ENCODE peak calls at places on chromosomes 12 and 14, in eight cellular contexts. One of them, this sample, is unnamed.

GRCh38 chr12:55516391-55516790 is 24.2 kb downstream of the OR6C68 start:
- DNase-seq in H9: no peak
- DNase-seq in WTC11: no peak
- DNase-seq in chondrocyte: no peak
- DNase-seq in stomach: no peak
- DNase-seq in GM10248: no peak
- DNase-seq in activated CD8-positive, alpha-beta T cell treated with anti-CD3 and anti-CD28 coated beads for 36 hours: no peak
- DNase-seq in GM13977: no peak
- DNase-seq in this sample: no peak

GRCh38 chr12:117486840-117487659 is 125.6 kb upstream of the NOS1 start:
- DNase-seq in H9: no peak
- DNase-seq in WTC11: no peak
- DNase-seq in chondrocyte: no peak
- DNase-seq in stomach: peak
- DNase-seq in GM10248: no peak
- DNase-seq in activated CD8-positive, alpha-beta T cell treated with anti-CD3 and anti-CD28 coated beads for 36 hours: no peak
- DNase-seq in GM13977: no peak
- DNase-seq in this sample: no peak

GRCh38 chr14:64698899-64699298 is 5.3 kb upstream of the PLEKHG3 start:
- DNase-seq in H9: no peak
- DNase-seq in WTC11: no peak
- DNase-seq in chondrocyte: no peak
- DNase-seq in stomach: peak
- DNase-seq in GM10248: no peak
- DNase-seq in activated CD8-positive, alpha-beta T cell treated with anti-CD3 and anti-CD28 coated beads for 36 hours: no peak
- DNase-seq in GM13977: no peak
- DNase-seq in this sample: no peak

GRCh38 chr14:78975734-78976133 is 805.6 kb downstream of the NRXN3 start:
- DNase-seq in H9: no peak
- DNase-seq in WTC11: no peak
- DNase-seq in chondrocyte: no peak
- DNase-seq in stomach: no peak
- DNase-seq in GM10248: no peak
- DNase-seq in activated CD8-positive, alpha-beta T cell treated with anti-CD3 and anti-CD28 coated beads for 36 hours: no peak
- DNase-seq in GM13977: no peak
- DNase-seq in this sample: no peak

GRCh38 chr12:52521581-52522266 is 1.5 kb upstream of the KRT5 start:
- DNase-seq in H9: peak
- DNase-seq in WTC11: no peak
- DNase-seq in chondrocyte: no peak
- DNase-seq in stomach: no peak
- DNase-seq in GM10248: no peak
- DNase-seq in activated CD8-positive, alpha-beta T cell treated with anti-CD3 and anti-CD28 coated beads for 36 hours: no peak
- DNase-seq in GM13977: no peak
- DNase-seq in this sample: no peak

GRCh38 chr14:54533100-54533499 is 23.4 kb downstream of the CGRRF1 start:
- DNase-seq in H9: no peak
- DNase-seq in WTC11: no peak
- DNase-seq in chondrocyte: no peak
- DNase-seq in stomach: no peak
- DNase-seq in GM10248: no peak
- DNase-seq in activated CD8-positive, alpha-beta T cell treated with anti-CD3 and anti-CD28 coated beads for 36 hours: no peak
- DNase-seq in GM13977: no peak
- DNase-seq in this sample: no peak

GRCh38 chr12:22318122-22318737 is 16.3 kb downstream of the ST8SIA1 start:
- DNase-seq in H9: no peak
- DNase-seq in WTC11: no peak
- DNase-seq in chondrocyte: no peak
- DNase-seq in stomach: no peak
- DNase-seq in GM10248: no peak
- DNase-seq in activated CD8-positive, alpha-beta T cell treated with anti-CD3 and anti-CD28 coated beads for 36 hours: no peak
- DNase-seq in GM13977: no peak
- DNase-seq in this sample: no peak

GRCh38 chr12:61538951-61539350 is 721.3 kb upstream of the USP15 start:
- DNase-seq in H9: no peak
- DNase-seq in WTC11: peak
- DNase-seq in chondrocyte: no peak
- DNase-seq in stomach: no peak
- DNase-seq in GM10248: no peak
- DNase-seq in activated CD8-positive, alpha-beta T cell treated with anti-CD3 and anti-CD28 coated beads for 36 hours: no peak
- DNase-seq in GM13977: no peak
- DNase-seq in this sample: no peak

GRCh38 chr12:3313655-3314305 is 177.2 kb upstream of the PRMT8 start:
- DNase-seq in H9: peak
- DNase-seq in WTC11: peak
- DNase-seq in chondrocyte: no peak
- DNase-seq in stomach: no peak
- DNase-seq in GM10248: peak
- DNase-seq in activated CD8-positive, alpha-beta T cell treated with anti-CD3 and anti-CD28 coated beads for 36 hours: peak
- DNase-seq in GM13977: peak
- DNase-seq in this sample: peak

GRCh38 chr12:67014642-67015041 is 254.5 kb upstream of the CAND1 start:
- DNase-seq in H9: no peak
- DNase-seq in WTC11: no peak
- DNase-seq in chondrocyte: no peak
- DNase-seq in stomach: no peak
- DNase-seq in GM10248: no peak
- DNase-seq in activated CD8-positive, alpha-beta T cell treated with anti-CD3 and anti-CD28 coated beads for 36 hours: no peak
- DNase-seq in GM13977: no peak
- DNase-seq in this sample: no peak

GRCh38 chr12:67019070-67019469 is 250.1 kb upstream of the CAND1 start:
- DNase-seq in H9: no peak
- DNase-seq in WTC11: no peak
- DNase-seq in chondrocyte: no peak
- DNase-seq in stomach: no peak
- DNase-seq in GM10248: no peak
- DNase-seq in activated CD8-positive, alpha-beta T cell treated with anti-CD3 and anti-CD28 coated beads for 36 hours: no peak
- DNase-seq in GM13977: no peak
- DNase-seq in this sample: no peak

DNA sequence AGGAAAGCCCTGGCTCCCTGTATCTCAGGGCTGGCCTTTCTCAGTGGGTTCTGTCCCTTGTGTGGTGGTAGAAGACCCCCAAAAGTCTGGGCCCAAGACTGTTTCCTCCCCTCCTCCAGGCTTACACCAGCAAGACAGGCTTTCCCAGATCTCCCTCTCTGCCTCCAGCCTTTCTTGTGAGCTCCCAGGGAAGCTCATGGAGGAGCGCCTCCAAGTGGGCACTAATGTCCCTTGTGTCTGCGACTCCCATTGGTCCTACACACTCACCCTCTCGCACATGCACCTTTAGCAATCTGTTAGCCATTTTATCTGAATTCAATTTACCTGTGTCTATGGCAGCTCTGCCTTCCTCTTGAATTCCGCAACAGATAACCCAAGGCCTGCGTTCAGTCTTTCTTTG is 251.1 kb upstream of the CAND1 start:
- DNase-seq in H9: peak
- DNase-seq in WTC11: peak
- DNase-seq in chondrocyte: no peak
- DNase-seq in stomach: no peak
- DNase-seq in GM10248: no peak
- DNase-seq in activated CD8-positive, alpha-beta T cell treated with anti-CD3 and anti-CD28 coated beads for 36 hours: no peak
- DNase-seq in GM13977: no peak
- DNase-seq in this sample: no peak
- TF ChIP-seq CTCF in H9: peak
- TF ChIP-seq CTCF in WTC11: no peak
- TF ChIP-seq CTCF in chondrocyte: no peak
- TF ChIP-seq CTCF in stomach: no peak
- TF ChIP-seq CTCF in GM10248: no peak
- TF ChIP-seq CTCF in activated CD8-positive, alpha-beta T cell treated with anti-CD3 and anti-CD28 coated beads for 36 hours: no peak
- TF ChIP-seq CTCF in GM13977: no peak
- TF ChIP-seq CTCF in this sample: no peak

GRCh38 chr12:92603741-92604432 is 98.9 kb upstream of the PLEKHG7 start:
- DNase-seq in H9: no peak
- DNase-seq in WTC11: no peak
- DNase-seq in chondrocyte: no peak
- DNase-seq in stomach: no peak
- DNase-seq in GM10248: no peak
- DNase-seq in activated CD8-positive, alpha-beta T cell treated with anti-CD3 and anti-CD28 coated beads for 36 hours: no peak
- DNase-seq in GM13977: no peak
- DNase-seq in this sample: no peak
- TF ChIP-seq CTCF in H9: peak
- TF ChIP-seq CTCF in WTC11: no peak
- TF ChIP-seq CTCF in chondrocyte: no peak
- TF ChIP-seq CTCF in stomach: no peak
- TF ChIP-seq CTCF in GM10248: no peak
- TF ChIP-seq CTCF in activated CD8-positive, alpha-beta T cell treated with anti-CD3 and anti-CD28 coated beads for 36 hours: no peak
- TF ChIP-seq CTCF in GM13977: peak
- TF ChIP-seq CTCF in this sample: no peak

DNA sequence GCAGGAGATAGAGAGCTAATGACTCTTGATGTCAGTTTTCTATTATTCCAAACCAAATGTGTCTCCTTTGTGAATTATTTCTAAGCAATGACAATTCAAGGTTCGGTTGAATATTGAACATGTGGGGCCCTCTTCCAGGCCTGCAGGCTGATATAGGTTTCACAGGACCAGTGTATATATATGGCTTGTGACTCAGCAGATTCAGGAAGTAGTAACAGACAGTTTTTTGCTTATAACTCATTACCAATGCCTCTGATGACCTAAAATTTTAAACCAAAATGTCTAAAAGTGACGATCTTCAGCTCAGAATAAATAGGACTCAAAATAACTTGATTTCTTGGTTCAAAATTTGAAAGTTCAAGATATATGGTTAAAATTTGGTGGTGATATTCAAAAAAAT is 33.6 kb upstream of the NPAS3 start:
- DNase-seq in H9: no peak
- DNase-seq in WTC11: no peak
- DNase-seq in chondrocyte: no peak
- DNase-seq in stomach: no peak
- DNase-seq in GM10248: no peak
- DNase-seq in activated CD8-positive, alpha-beta T cell treated with anti-CD3 and anti-CD28 coated beads for 36 hours: no peak
- DNase-seq in GM13977: no peak
- DNase-seq in this sample: no peak
- TF ChIP-seq CTCF in H9: no peak
- TF ChIP-seq CTCF in WTC11: no peak
- TF ChIP-seq CTCF in chondrocyte: no peak
- TF ChIP-seq CTCF in stomach: no peak
- TF ChIP-seq CTCF in GM10248: no peak
- TF ChIP-seq CTCF in activated CD8-positive, alpha-beta T cell treated with anti-CD3 and anti-CD28 coated beads for 36 hours: no peak
- TF ChIP-seq CTCF in GM13977: no peak
- TF ChIP-seq CTCF in this sample: no peak

GRCh38 chr12:111788178-111788654 is 21.5 kb downstream of the ALDH2 start:
- DNase-seq in H9: no peak
- DNase-seq in WTC11: peak
- DNase-seq in chondrocyte: no peak
- DNase-seq in stomach: peak
- DNase-seq in GM10248: no peak
- DNase-seq in activated CD8-positive, alpha-beta T cell treated with anti-CD3 and anti-CD28 coated beads for 36 hours: no peak
- DNase-seq in GM13977: peak
- DNase-seq in this sample: no peak
- TF ChIP-seq CTCF in H9: peak
- TF ChIP-seq CTCF in WTC11: no peak
- TF ChIP-seq CTCF in chondrocyte: peak
- TF ChIP-seq CTCF in stomach: no peak
- TF ChIP-seq CTCF in GM10248: peak
- TF ChIP-seq CTCF in activated CD8-positive, alpha-beta T cell treated with anti-CD3 and anti-CD28 coated beads for 36 hours: no peak
- TF ChIP-seq CTCF in GM13977: peak
- TF ChIP-seq CTCF in this sample: peak

GRCh38 chr14:28142400-28143015 is 624.1 kb upstream of the FOXG1 start:
- DNase-seq in H9: no peak
- DNase-seq in WTC11: no peak
- DNase-seq in chondrocyte: no peak
- DNase-seq in stomach: no peak
- DNase-seq in GM10248: no peak
- DNase-seq in activated CD8-positive, alpha-beta T cell treated with anti-CD3 and anti-CD28 coated beads for 36 hours: no peak
- DNase-seq in GM13977: no peak
- DNase-seq in this sample: no peak
- TF ChIP-seq CTCF in H9: peak
- TF ChIP-seq CTCF in WTC11: no peak
- TF ChIP-seq CTCF in chondrocyte: peak
- TF ChIP-seq CTCF in stomach: no peak
- TF ChIP-seq CTCF in GM10248: no peak
- TF ChIP-seq CTCF in activated CD8-positive, alpha-beta T cell treated with anti-CD3 and anti-CD28 coated beads for 36 hours: no peak
- TF ChIP-seq CTCF in GM13977: no peak
- TF ChIP-seq CTCF in this sample: peak

GRCh38 chr12:62976110-62976640 is 41.2 kb upstream of the PPM1H start:
- DNase-seq in H9: no peak
- DNase-seq in WTC11: no peak
- DNase-seq in chondrocyte: no peak
- DNase-seq in stomach: no peak
- DNase-seq in GM10248: no peak
- DNase-seq in activated CD8-positive, alpha-beta T cell treated with anti-CD3 and anti-CD28 coated beads for 36 hours: no peak
- DNase-seq in GM13977: no peak
- DNase-seq in this sample: no peak

GRCh38 chr12:62978768-62979167 is 43.8 kb upstream of the PPM1H start:
- DNase-seq in H9: no peak
- DNase-seq in WTC11: no peak
- DNase-seq in chondrocyte: no peak
- DNase-seq in stomach: no peak
- DNase-seq in GM10248: no peak
- DNase-seq in activated CD8-positive, alpha-beta T cell treated with anti-CD3 and anti-CD28 coated beads for 36 hours: no peak
- DNase-seq in GM13977: no peak
- DNase-seq in this sample: no peak

GRCh38 chr12:62977419-62977818 is 42.5 kb upstream of the PPM1H start:
- DNase-seq in H9: no peak
- DNase-seq in WTC11: no peak
- DNase-seq in chondrocyte: no peak
- DNase-seq in stomach: peak
- DNase-seq in GM10248: no peak
- DNase-seq in activated CD8-positive, alpha-beta T cell treated with anti-CD3 and anti-CD28 coated beads for 36 hours: no peak
- DNase-seq in GM13977: no peak
- DNase-seq in this sample: no peak

GRCh38 chr12:62983594-62983993 is 48.6 kb upstream of the PPM1H start:
- DNase-seq in H9: peak
- DNase-seq in WTC11: peak
- DNase-seq in chondrocyte: no peak
- DNase-seq in stomach: peak
- DNase-seq in GM10248: no peak
- DNase-seq in activated CD8-positive, alpha-beta T cell treated with anti-CD3 and anti-CD28 coated beads for 36 hours: peak
- DNase-seq in GM13977: no peak
- DNase-seq in this sample: no peak

DNA sequence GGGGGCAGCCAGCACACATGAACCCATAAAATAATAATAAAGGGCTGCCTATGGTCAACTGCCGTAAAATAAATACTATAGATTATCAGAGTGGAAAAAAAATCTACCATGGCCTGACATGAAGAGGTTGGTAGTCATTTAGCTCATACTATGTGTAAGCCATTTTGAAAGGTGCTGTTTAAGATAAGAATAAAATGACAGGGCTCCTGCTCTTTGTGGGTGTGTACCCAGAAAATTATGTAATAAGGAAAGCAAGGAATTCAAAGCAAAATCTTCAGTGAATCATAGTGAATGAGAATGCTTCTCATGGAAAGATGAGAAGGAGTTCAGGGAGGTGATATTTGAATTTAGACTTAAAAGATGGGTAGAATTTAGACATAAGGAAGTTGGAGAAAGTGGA is 42.9 kb upstream of the PPM1H start:
- DNase-seq in H9: no peak
- DNase-seq in WTC11: no peak
- DNase-seq in chondrocyte: no peak
- DNase-seq in stomach: no peak
- DNase-seq in GM10248: no peak
- DNase-seq in activated CD8-positive, alpha-beta T cell treated with anti-CD3 and anti-CD28 coated beads for 36 hours: no peak
- DNase-seq in GM13977: no peak
- DNase-seq in this sample: no peak
- TF ChIP-seq CTCF in H9: no peak
- TF ChIP-seq CTCF in WTC11: no peak
- TF ChIP-seq CTCF in chondrocyte: no peak
- TF ChIP-seq CTCF in stomach: no peak
- TF ChIP-seq CTCF in GM10248: no peak
- TF ChIP-seq CTCF in activated CD8-positive, alpha-beta T cell treated with anti-CD3 and anti-CD28 coated beads for 36 hours: no peak
- TF ChIP-seq CTCF in GM13977: no peak
- TF ChIP-seq CTCF in this sample: no peak

This sample was measured in dorsolateral prefrontal cortex.